ENCODE peak calls at places on chromosomes 7 and 10, in five cellular contexts. O is AG09309, W is psoas muscle, S is spleen, Q is HCT116. G is an unnamed sample.

GRCh38 chr7:98733036-98733435 is 116.0 kb downstream of the NPTX2 start:
- DNase-seq in W (no peak), Q (peak; percentile 85), S (no peak), O (no peak), G (peak; percentile 64)

GRCh38 chr7:87370660-87371180 is 25.3 kb downstream of the CROT start:
- DNase-seq in O (peak; percentile 1), S (no peak), W (no peak), Q (no peak), G (no peak)

GRCh38 chr10:30094601-30095000 is 35.2 kb upstream of the JCAD start:
- DNase-seq in S (no peak), Q (no peak), O (no peak), W (no peak), G (no peak)

GRCh38 chr7:96855139-96855538 is 145.5 kb upstream of the SEM1 start:
- DNase-seq in W (no peak), S (no peak), Q (no peak), O (no peak), G (no peak)

GRCh38 chr10:132392184-132392800 is 4.7 kb upstream of the PWWP2B start:
- DNase-seq in W (no peak), O (no peak), Q (no peak), S (peak; percentile 11), G (no peak)

GRCh38 chr7:122337011-122337410 is 32.5 kb upstream of the FEZF1 start:
- DNase-seq in O (no peak), W (no peak), S (no peak), Q (no peak), G (no peak)

GRCh38 chr7:88500146-88500545 is 193.5 kb upstream of the STEAP4 start:
- DNase-seq in S (no peak), O (no peak), Q (no peak), W (no peak), G (no peak)

GRCh38 chr10:79073784-79074432 is 5.1 kb downstream of the ZMIZ1 start:
- DNase-seq in O (no peak), Q (no peak), S (no peak), W (peak; percentile 73), G (peak; percentile 79)

GRCh38 chr10:62811159-62811875 is 4.8 kb downstream of the EGR2 start:
- DNase-seq in O (no peak), Q (no peak), S (no peak), W (no peak), G (no peak)

GRCh38 chr10:62393237-62393636 is 19.1 kb downstream of the ZNF365 start:
- DNase-seq in W (no peak), S (no peak), Q (no peak), O (no peak), G (no peak)

GRCh38 chr10:133459454-133460207 is 5.9 kb downstream of the SCART1 start:
- DNase-seq in O (no peak), S (peak; percentile 65), W (peak; percentile 45), Q (no peak), G (no peak)

GRCh38 chr7:156177396-156178055 is 365.3 kb upstream of the SHH start:
- DNase-seq in W (no peak), Q (no peak), S (no peak), O (no peak), G (no peak)

GRCh38 chr7:42234736-42235135 is 2.3 kb downstream of the GLI3 start:
- DNase-seq in Q (no peak), O (no peak), W (no peak), S (no peak), G (no peak)

GRCh38 chr10:1573334-1573969 is 163.9 kb downstream of the ADARB2 start:
- DNase-seq in S (peak; percentile 68), Q (no peak), W (no peak), O (no peak), G (no peak)

GRCh38 chr7:136139392-136139791 is 162.2 kb upstream of the MTPN start:
- DNase-seq in S (no peak), Q (no peak), W (no peak), O (no peak), G (no peak)

GRCh38 chr10:22489975-22490374 is 144.7 kb downstream of the SPAG6 start:
- DNase-seq in O (no peak), W (no peak), S (no peak), Q (no peak), G (no peak)

GRCh38 chr10:47087667-47088066 is 176.4 kb downstream of the PTPN20 start:
- DNase-seq in O (no peak), Q (no peak), W (no peak), S (no peak), G (no peak)

GRCh38 chr10:69438531-69439349 is 12.5 kb upstream of the TSPAN15 start:
- DNase-seq in Q (peak; percentile 42), W (no peak), S (peak; percentile 27), O (no peak), G (peak; percentile 62)

GRCh38 chr7:114086906-114087651 is 168.3 kb upstream of the PPP1R3A start:
- DNase-seq in S (peak; percentile 60), Q (no peak), O (no peak), W (peak; percentile 56), G (peak; percentile 3)

GRCh38 chr7:100220833-100221718 is 1.3 kb downstream of the PVRIG start:
- DNase-seq in S (peak; percentile 93), O (no peak), W (no peak), Q (no peak), G (no peak)

GRCh38 chr10:126538439-126539140 is 131.9 kb downstream of the C10orf90 start:
- DNase-seq in Q (no peak), W (no peak), S (no peak), O (no peak), G (no peak)

GRCh38 chr10:119658274-119658673 is 7.1 kb downstream of the BAG3 start:
- DNase-seq in W (peak; percentile 96), O (peak; percentile 63), Q (peak; percentile 72), S (no peak), G (peak; percentile 73)

GRCh38 chr10:124671486-124672075 is 72.6 kb downstream of the FAM53B start:
- DNase-seq in S (peak; percentile 65), Q (peak; percentile 34), W (peak; percentile 86), O (no peak), G (no peak)

GRCh38 chr10:22103701-22104100 is 100.2 kb upstream of the DNAJC1 start:
- DNase-seq in S (no peak), W (no peak), Q (peak; percentile 8), O (no peak), G (no peak)

GRCh38 chr7:46315891-46316290 is 394.8 kb upstream of the IGFBP3 start:
- DNase-seq in S (no peak), Q (no peak), O (peak; percentile 57), W (no peak), G (no peak)

GRCh38 chr10:311901-312665 is 176.8 kb downstream of the ZMYND11 start:
- DNase-seq in S (peak; percentile 71), W (no peak), Q (no peak), O (no peak), G (no peak)

GRCh38 chr7:140403878-140404564 is at the start of gene RAB19:
- DNase-seq in W (no peak), S (peak; percentile 88), Q (peak; percentile 16), O (no peak), G (peak; percentile 72)

GRCh38 chr10:12177642-12178041 is 18.0 kb downstream of the NUDT5 start:
- DNase-seq in Q (no peak), S (no peak), O (no peak), W (no peak), G (no peak)

GRCh38 chr10:86100581-86101061 is 266.0 kb downstream of the GRID1 start:
- DNase-seq in W (no peak), S (peak; percentile 50), O (no peak), Q (peak; percentile 29), G (peak; percentile 10)

GRCh38 chr10:98411768-98412167 is 3.2 kb downstream of the PYROXD2 start:
- DNase-seq in S (no peak), Q (no peak), O (no peak), W (no peak), G (no peak)

GRCh38 chr10:98408799-98409198 is 6.2 kb downstream of the PYROXD2 start:
- DNase-seq in S (no peak), O (no peak), Q (no peak), W (no peak), G (no peak)

GRCh38 chr10:98410135-98410743 is 4.7 kb downstream of the PYROXD2 start:
- DNase-seq in Q (no peak), S (no peak), W (no peak), O (no peak), G (no peak)

GRCh38 chr10:98410759-98411158 is 4.2 kb downstream of the PYROXD2 start:
- DNase-seq in O (no peak), W (no peak), S (no peak), Q (no peak), G (no peak)

GRCh38 chr10:98411166-98411565 is 3.8 kb downstream of the PYROXD2 start:
- DNase-seq in O (no peak), S (no peak), Q (no peak), W (no peak), G (no peak)
- TF ChIP-seq CTCF in O (no peak), S (no peak), Q (no peak), W (no peak), G (no peak)

GRCh38 chr7:84450802-84451201 is 256.2 kb upstream of the SEMA3A start:
- DNase-seq in W (no peak), Q (no peak), O (no peak), S (no peak), G (no peak)

GRCh38 chr7:84452618-84453017 is 258.0 kb upstream of the SEMA3A start:
- DNase-seq in S (no peak), O (no peak), W (no peak), Q (no peak), G (no peak)

GRCh38 chr7:84455788-84456187 is 261.2 kb upstream of the SEMA3A start:
- DNase-seq in W (no peak), O (no peak), S (no peak), Q (no peak), G (no peak)

GRCh38 chr7:84454174-84454959 is 259.8 kb upstream of the SEMA3A start:
- DNase-seq in O (no peak), W (no peak), S (no peak), Q (no peak), G (no peak)
- TF ChIP-seq CTCF in O (no peak), W (no peak), S (no peak), Q (peak; percentile 22), G (no peak)

DNA sequence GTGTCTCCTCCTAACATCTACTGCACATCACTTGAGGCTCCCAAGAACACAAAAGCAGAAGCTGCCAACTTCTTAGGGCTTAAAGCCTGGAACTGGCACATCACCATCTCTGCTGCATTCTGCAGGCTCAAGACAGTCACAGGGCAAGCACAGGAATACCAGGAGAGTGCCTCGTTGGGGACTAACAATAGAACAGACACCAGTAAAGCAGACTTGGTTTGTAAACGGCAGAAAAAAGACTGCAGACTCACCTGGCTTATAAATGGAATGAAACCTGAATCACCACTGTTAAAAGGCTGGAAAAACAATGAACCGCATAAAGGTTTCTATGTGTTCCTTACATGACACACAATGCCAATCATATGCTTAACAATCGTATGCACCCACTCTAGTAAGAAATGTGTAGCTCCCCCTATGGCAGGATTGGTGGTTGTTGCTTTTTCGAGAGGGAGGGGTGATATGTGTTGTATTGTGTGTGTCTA is 12.8 kb downstream of the RHEB start:
- DNase-seq in O (no peak), S (no peak), W (no peak), Q (no peak), G (no peak)
- TF ChIP-seq CTCF in O (no peak), S (no peak), W (peak; percentile 10), Q (peak; percentile 30), G (no peak)

DNA sequence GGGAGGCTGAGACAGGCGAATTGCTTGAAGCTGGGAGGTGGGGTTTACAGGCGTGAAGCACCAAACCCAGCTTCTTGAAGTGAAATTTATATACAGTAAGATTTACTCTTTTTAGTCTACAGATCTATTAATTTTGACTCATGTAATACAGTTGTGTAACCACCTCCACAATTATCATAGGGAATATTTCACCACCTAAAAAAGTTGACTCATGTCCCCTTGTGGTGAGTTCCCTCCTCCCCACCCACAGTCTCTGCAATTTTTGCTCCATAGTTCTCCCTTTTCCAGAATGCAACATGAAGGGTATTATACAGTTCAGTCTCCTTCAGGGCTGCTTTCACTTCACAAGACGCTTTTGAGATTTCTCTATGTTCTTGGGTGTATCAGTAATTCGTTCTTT is 156.8 kb downstream of the FAM107B start:
- DNase-seq in O (no peak), S (no peak), Q (no peak), W (no peak), G (no peak)
- TF ChIP-seq CTCF in O (peak; percentile 37), S (peak; percentile 36), Q (no peak), W (no peak), G (no peak)

G was measured in Calu3.